ENCODE peak calls at places on chromosomes 13 and 19, in ten cellular contexts. One of them, this sample, is unnamed.

GRCh38 chr13:111505175-111505777 is 184.8 kb downstream of the TEX29 start:
- DNase-seq in cardiac fibroblast: no peak
- DNase-seq in A549: peak; percentile 27
- DNase-seq in foreskin fibroblast: no peak
- DNase-seq in fibroblast of lung: no peak
- DNase-seq in choroid plexus epithelial cell: no peak
- DNase-seq in GM12864: no peak
- DNase-seq in GM12865: no peak
- DNase-seq in lower leg skin: no peak
- DNase-seq in ascending aorta: no peak
- DNase-seq in this sample: no peak

GRCh38 chr19:20661150-20661819 is at the start of gene ZNF626:
- DNase-seq in cardiac fibroblast: peak; percentile 98
- DNase-seq in A549: no peak
- DNase-seq in foreskin fibroblast: peak; percentile 91
- DNase-seq in fibroblast of lung: peak; percentile 97
- DNase-seq in choroid plexus epithelial cell: peak; percentile 99
- DNase-seq in GM12864: peak; percentile 83
- DNase-seq in GM12865: peak; percentile 70
- DNase-seq in lower leg skin: peak; percentile 98
- DNase-seq in ascending aorta: peak; percentile 93
- DNase-seq in this sample: peak; percentile 89

GRCh38 chr19:55320844-55321419 is 4.2 kb downstream of the TMEM150B start:
- DNase-seq in cardiac fibroblast: no peak
- DNase-seq in A549: no peak
- DNase-seq in foreskin fibroblast: no peak
- DNase-seq in fibroblast of lung: no peak
- DNase-seq in choroid plexus epithelial cell: no peak
- DNase-seq in GM12864: no peak
- DNase-seq in GM12865: no peak
- DNase-seq in lower leg skin: no peak
- DNase-seq in ascending aorta: no peak
- DNase-seq in this sample: no peak

GRCh38 chr13:30429721-30430694 is 7.7 kb downstream of the UBE2L5 start:
- DNase-seq in cardiac fibroblast: peak; percentile 76
- DNase-seq in A549: peak; percentile 50
- DNase-seq in foreskin fibroblast: peak; percentile 84
- DNase-seq in fibroblast of lung: peak; percentile 95
- DNase-seq in choroid plexus epithelial cell: peak; percentile 93
- DNase-seq in GM12864: no peak
- DNase-seq in GM12865: peak; percentile 72
- DNase-seq in lower leg skin: no peak
- DNase-seq in ascending aorta: no peak
- DNase-seq in this sample: peak; percentile 80

GRCh38 chr19:52691215-52691610 is 43.6 kb downstream of the ZNF611 start:
- DNase-seq in cardiac fibroblast: no peak
- DNase-seq in A549: no peak
- DNase-seq in foreskin fibroblast: no peak
- DNase-seq in fibroblast of lung: no peak
- DNase-seq in choroid plexus epithelial cell: no peak
- DNase-seq in GM12864: no peak
- DNase-seq in GM12865: no peak
- DNase-seq in lower leg skin: no peak
- DNase-seq in ascending aorta: no peak
- DNase-seq in this sample: no peak

GRCh38 chr13:44396963-44397580 is 23.4 kb downstream of the SERP2 start:
- DNase-seq in cardiac fibroblast: peak; percentile 76
- DNase-seq in A549: no peak
- DNase-seq in foreskin fibroblast: peak; percentile 41
- DNase-seq in fibroblast of lung: peak; percentile 45
- DNase-seq in choroid plexus epithelial cell: peak; percentile 92
- DNase-seq in GM12864: no peak
- DNase-seq in GM12865: no peak
- DNase-seq in lower leg skin: no peak
- DNase-seq in ascending aorta: no peak
- DNase-seq in this sample: no peak

GRCh38 chr13:37386276-37386675 is 212.3 kb downstream of the POSTN start:
- DNase-seq in cardiac fibroblast: peak; percentile 41
- DNase-seq in A549: no peak
- DNase-seq in foreskin fibroblast: no peak
- DNase-seq in fibroblast of lung: peak; percentile 80
- DNase-seq in choroid plexus epithelial cell: no peak
- DNase-seq in GM12864: no peak
- DNase-seq in GM12865: no peak
- DNase-seq in lower leg skin: no peak
- DNase-seq in ascending aorta: no peak
- DNase-seq in this sample: peak; percentile 16

GRCh38 chr13:107824636-107825035 is 390.7 kb downstream of the LIG4 start:
- DNase-seq in cardiac fibroblast: no peak
- DNase-seq in A549: no peak
- DNase-seq in foreskin fibroblast: no peak
- DNase-seq in fibroblast of lung: no peak
- DNase-seq in choroid plexus epithelial cell: no peak
- DNase-seq in GM12864: no peak
- DNase-seq in GM12865: no peak
- DNase-seq in lower leg skin: no peak
- DNase-seq in ascending aorta: no peak
- DNase-seq in this sample: no peak

GRCh38 chr19:43290568-43291359 is 21.4 kb upstream of the PSG9 start:
- DNase-seq in cardiac fibroblast: peak; percentile 4
- DNase-seq in A549: peak; percentile 27
- DNase-seq in foreskin fibroblast: no peak
- DNase-seq in fibroblast of lung: no peak
- DNase-seq in choroid plexus epithelial cell: peak; percentile 14
- DNase-seq in GM12864: no peak
- DNase-seq in GM12865: peak; percentile 13
- DNase-seq in lower leg skin: no peak
- DNase-seq in ascending aorta: no peak
- DNase-seq in this sample: no peak

GRCh38 chr13:46593403-46593802 is 40.4 kb downstream of the LRCH1 start:
- DNase-seq in cardiac fibroblast: no peak
- DNase-seq in A549: no peak
- DNase-seq in foreskin fibroblast: no peak
- DNase-seq in fibroblast of lung: no peak
- DNase-seq in choroid plexus epithelial cell: no peak
- DNase-seq in GM12864: no peak
- DNase-seq in GM12865: peak; percentile 74
- DNase-seq in lower leg skin: no peak
- DNase-seq in ascending aorta: no peak
- DNase-seq in this sample: no peak

GRCh38 chr19:50479761-50480251 is 3.2 kb upstream of the GARIN5A start:
- DNase-seq in cardiac fibroblast: no peak
- DNase-seq in A549: no peak
- DNase-seq in foreskin fibroblast: no peak
- DNase-seq in fibroblast of lung: no peak
- DNase-seq in choroid plexus epithelial cell: no peak
- DNase-seq in GM12864: no peak
- DNase-seq in GM12865: no peak
- DNase-seq in lower leg skin: no peak
- DNase-seq in ascending aorta: no peak
- DNase-seq in this sample: no peak

GRCh38 chr19:2049741-2050348 is 1.2 kb downstream of the MKNK2 start:
- DNase-seq in cardiac fibroblast: peak; percentile 79
- DNase-seq in A549: peak; percentile 76
- DNase-seq in foreskin fibroblast: peak; percentile 50
- DNase-seq in fibroblast of lung: peak; percentile 74
- DNase-seq in choroid plexus epithelial cell: peak; percentile 77
- DNase-seq in GM12864: no peak
- DNase-seq in GM12865: peak; percentile 86
- DNase-seq in lower leg skin: peak; percentile 74
- DNase-seq in ascending aorta: peak; percentile 76
- DNase-seq in this sample: no peak

GRCh38 chr19:49441210-49441959 is at the start of gene SLC17A7:
- DNase-seq in cardiac fibroblast: no peak
- DNase-seq in A549: peak; percentile 70
- DNase-seq in foreskin fibroblast: no peak
- DNase-seq in fibroblast of lung: no peak
- DNase-seq in choroid plexus epithelial cell: no peak
- DNase-seq in GM12864: no peak
- DNase-seq in GM12865: peak; percentile 34
- DNase-seq in lower leg skin: peak; percentile 59
- DNase-seq in ascending aorta: no peak
- DNase-seq in this sample: no peak

GRCh38 chr13:33490461-33491327 is 205.1 kb upstream of the STARD13 start:
- DNase-seq in cardiac fibroblast: peak; percentile 86
- DNase-seq in A549: no peak
- DNase-seq in foreskin fibroblast: no peak
- DNase-seq in fibroblast of lung: no peak
- DNase-seq in choroid plexus epithelial cell: peak; percentile 53
- DNase-seq in GM12864: no peak
- DNase-seq in GM12865: no peak
- DNase-seq in lower leg skin: no peak
- DNase-seq in ascending aorta: no peak
- DNase-seq in this sample: no peak

GRCh38 chr13:39815345-39816111 is 160.1 kb downstream of the COG6 start:
- DNase-seq in cardiac fibroblast: peak; percentile 74
- DNase-seq in A549: no peak
- DNase-seq in foreskin fibroblast: no peak
- DNase-seq in fibroblast of lung: no peak
- DNase-seq in choroid plexus epithelial cell: peak; percentile 88
- DNase-seq in GM12864: no peak
- DNase-seq in GM12865: no peak
- DNase-seq in lower leg skin: no peak
- DNase-seq in ascending aorta: no peak
- DNase-seq in this sample: no peak

GRCh38 chr13:110719036-110719710 is 5.7 kb downstream of the ING1 start:
- DNase-seq in cardiac fibroblast: no peak
- DNase-seq in A549: no peak
- DNase-seq in foreskin fibroblast: no peak
- DNase-seq in fibroblast of lung: no peak
- DNase-seq in choroid plexus epithelial cell: no peak
- DNase-seq in GM12864: no peak
- DNase-seq in GM12865: no peak
- DNase-seq in lower leg skin: no peak
- DNase-seq in ascending aorta: no peak
- DNase-seq in this sample: no peak

GRCh38 chr13:28492527-28493367 is 2.2 kb downstream of the FLT1 start:
- DNase-seq in cardiac fibroblast: no peak
- DNase-seq in A549: no peak
- DNase-seq in foreskin fibroblast: peak; percentile 48
- DNase-seq in fibroblast of lung: no peak
- DNase-seq in choroid plexus epithelial cell: no peak
- DNase-seq in GM12864: no peak
- DNase-seq in GM12865: no peak
- DNase-seq in lower leg skin: no peak
- DNase-seq in ascending aorta: no peak
- DNase-seq in this sample: no peak

GRCh38 chr19:53586277-53586691 is 45.5 kb upstream of the DPRX start:
- DNase-seq in cardiac fibroblast: no peak
- DNase-seq in A549: no peak
- DNase-seq in foreskin fibroblast: no peak
- DNase-seq in fibroblast of lung: no peak
- DNase-seq in choroid plexus epithelial cell: no peak
- DNase-seq in GM12864: no peak
- DNase-seq in GM12865: no peak
- DNase-seq in lower leg skin: no peak
- DNase-seq in ascending aorta: no peak
- DNase-seq in this sample: no peak

GRCh38 chr19:56547535-56547934 is 8.8 kb downstream of the ZFP28 start:
- DNase-seq in cardiac fibroblast: no peak
- DNase-seq in A549: no peak
- DNase-seq in foreskin fibroblast: no peak
- DNase-seq in fibroblast of lung: no peak
- DNase-seq in choroid plexus epithelial cell: no peak
- DNase-seq in GM12864: no peak
- DNase-seq in GM12865: no peak
- DNase-seq in lower leg skin: no peak
- DNase-seq in ascending aorta: no peak
- DNase-seq in this sample: no peak

DNA sequence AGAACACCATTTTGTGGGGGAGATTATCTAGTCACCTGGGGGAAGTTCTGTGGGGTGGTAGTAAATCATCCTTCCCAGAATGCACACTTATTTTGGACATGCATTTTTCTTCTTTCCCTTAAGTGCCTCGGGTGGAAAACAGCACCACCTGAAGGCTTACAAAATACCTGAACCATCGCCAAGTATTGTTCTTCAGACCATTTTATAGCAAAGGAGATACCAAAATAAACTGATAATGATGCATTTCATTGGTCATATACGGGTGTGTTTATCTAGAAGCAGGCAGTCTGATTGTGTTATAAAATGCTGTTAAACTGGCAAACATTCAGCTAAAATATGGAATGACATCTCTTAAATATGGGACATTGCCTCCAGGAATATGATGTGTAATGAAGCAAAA is 1034.7 kb downstream of the SLITRK1 start:
- DNase-seq in cardiac fibroblast: no peak
- DNase-seq in A549: no peak
- DNase-seq in foreskin fibroblast: no peak
- DNase-seq in fibroblast of lung: no peak
- DNase-seq in choroid plexus epithelial cell: peak; percentile 8
- DNase-seq in GM12864: no peak
- DNase-seq in GM12865: no peak
- DNase-seq in lower leg skin: no peak
- DNase-seq in ascending aorta: no peak
- DNase-seq in this sample: no peak
- TF ChIP-seq CTCF in cardiac fibroblast: no peak
- TF ChIP-seq CTCF in A549: no peak
- TF ChIP-seq CTCF in foreskin fibroblast: no peak
- TF ChIP-seq CTCF in fibroblast of lung: no peak
- TF ChIP-seq CTCF in choroid plexus epithelial cell: peak; percentile 7
- TF ChIP-seq CTCF in GM12864: no peak
- TF ChIP-seq CTCF in GM12865: no peak
- TF ChIP-seq CTCF in lower leg skin: no peak
- TF ChIP-seq CTCF in ascending aorta: no peak
- TF ChIP-seq CTCF in this sample: no peak

GRCh38 chr19:34639491-34640085 is 37.4 kb downstream of the SCGB2B2 start:
- DNase-seq in cardiac fibroblast: peak; percentile 81
- DNase-seq in A549: peak; percentile 88
- DNase-seq in foreskin fibroblast: peak; percentile 28
- DNase-seq in fibroblast of lung: peak; percentile 48
- DNase-seq in choroid plexus epithelial cell: peak; percentile 79
- DNase-seq in GM12864: peak; percentile 26
- DNase-seq in GM12865: peak; percentile 74
- DNase-seq in lower leg skin: no peak
- DNase-seq in ascending aorta: no peak
- DNase-seq in this sample: peak; percentile 47
- H3K4me3 ChIP-seq in cardiac fibroblast: no peak overlapping the region
- H3K4me3 ChIP-seq in A549: no peak overlapping the region
- H3K4me3 ChIP-seq in foreskin fibroblast: no peak overlapping the region
- H3K4me3 ChIP-seq in fibroblast of lung: no peak overlapping the region
- H3K4me3 ChIP-seq in choroid plexus epithelial cell: no peak overlapping the region
- H3K4me3 ChIP-seq in GM12864: no peak overlapping the region
- H3K4me3 ChIP-seq in GM12865: no peak overlapping the region
- H3K4me3 ChIP-seq in lower leg skin: no peak overlapping the region
- H3K4me3 ChIP-seq in ascending aorta: no peak overlapping the region
- H3K4me3 ChIP-seq in this sample: no peak overlapping the region

GRCh38 chr19:38132781-38133180 is 91.2 kb downstream of the DPF1 start:
- DNase-seq in cardiac fibroblast: no peak
- DNase-seq in A549: no peak
- DNase-seq in foreskin fibroblast: no peak
- DNase-seq in fibroblast of lung: no peak
- DNase-seq in choroid plexus epithelial cell: no peak
- DNase-seq in GM12864: no peak
- DNase-seq in GM12865: no peak
- DNase-seq in lower leg skin: no peak
- DNase-seq in ascending aorta: no peak
- DNase-seq in this sample: no peak
- TF ChIP-seq CTCF in cardiac fibroblast: no peak
- TF ChIP-seq CTCF in A549: no peak
- TF ChIP-seq CTCF in foreskin fibroblast: no peak
- TF ChIP-seq CTCF in fibroblast of lung: no peak
- TF ChIP-seq CTCF in choroid plexus epithelial cell: no peak
- TF ChIP-seq CTCF in GM12864: no peak
- TF ChIP-seq CTCF in GM12865: no peak
- TF ChIP-seq CTCF in lower leg skin: no peak
- TF ChIP-seq CTCF in ascending aorta: no peak
- TF ChIP-seq CTCF in this sample: no peak

GRCh38 chr13:52851153-52851962 is 2.9 kb upstream of the PCDH8 start:
- DNase-seq in cardiac fibroblast: peak; percentile 12
- DNase-seq in A549: no peak
- DNase-seq in foreskin fibroblast: peak; percentile 12
- DNase-seq in fibroblast of lung: peak; percentile 7
- DNase-seq in choroid plexus epithelial cell: peak; percentile 13
- DNase-seq in GM12864: peak; percentile 85
- DNase-seq in GM12865: peak; percentile 96
- DNase-seq in lower leg skin: no peak
- DNase-seq in ascending aorta: no peak
- DNase-seq in this sample: no peak
- H3K4me3 ChIP-seq in cardiac fibroblast: peak overlapping the region; percentile 54
- H3K4me3 ChIP-seq in A549: peak overlapping the region; percentile 53
- H3K4me3 ChIP-seq in foreskin fibroblast: peak overlapping the region; percentile 55
- H3K4me3 ChIP-seq in fibroblast of lung: peak overlapping the region; percentile 37
- H3K4me3 ChIP-seq in choroid plexus epithelial cell: peak overlapping the region; percentile 54
- H3K4me3 ChIP-seq in GM12864: peak overlapping the region; percentile 67
- H3K4me3 ChIP-seq in GM12865: peak overlapping the region; percentile 73
- H3K4me3 ChIP-seq in lower leg skin: peak overlapping the region; percentile 46
- H3K4me3 ChIP-seq in ascending aorta: peak overlapping the region; percentile 67
- H3K4me3 ChIP-seq in this sample: peak overlapping the region; percentile 56

This sample was measured in AG09309.